ENCODE peak calls at places on chromosomes 6 and 20, in nine cellular contexts. O, W, E, P, J, K, A, B and R are unnamed samples.

GRCh38 chr6:32968770-32969684 is 633 bp downstream of the BRD2 start:
- DNase-seq in O (no peak), W (peak; percentile 80), E (peak; percentile 87), P (peak; percentile 84), J (peak; percentile 91), K (peak; percentile 95), A (peak; percentile 36), B (peak; percentile 96), R (no peak)

GRCh38 chr20:39019805-39020325 is 57.7 kb downstream of the DHX35 start:
- DNase-seq in O (no peak), W (no peak), E (no peak), P (no peak), J (no peak), K (no peak), A (no peak), B (no peak), R (no peak)

GRCh38 chr20:35618372-35619131 is 2.9 kb downstream of the SPAG4 start:
- DNase-seq in O (no peak), W (no peak), E (no peak), P (no peak), J (peak; percentile 60), K (peak; percentile 64), A (no peak), B (peak; percentile 52), R (no peak)

GRCh38 chr6:11806561-11807317 is 28.1 kb upstream of the ADTRP start:
- DNase-seq in O (no peak), W (no peak), E (no peak), P (no peak), J (no peak), K (no peak), A (no peak), B (no peak), R (no peak)

GRCh38 chr20:19047951-19048296 is 164.5 kb upstream of the SLC24A3 start:
- DNase-seq in O (no peak), W (no peak), E (no peak), P (no peak), J (no peak), K (no peak), A (no peak), B (no peak), R (no peak)

GRCh38 chr20:46065006-46065405 is 24.8 kb downstream of the NCOA5 start:
- DNase-seq in O (no peak), W (no peak), E (no peak), P (no peak), J (no peak), K (no peak), A (no peak), B (no peak), R (no peak)

GRCh38 chr20:62513991-62514390 is 38.2 kb upstream of the GATA5 start:
- DNase-seq in O (no peak), W (no peak), E (no peak), P (no peak), J (no peak), K (no peak), A (no peak), B (no peak), R (no peak)

GRCh38 chr20:38173237-38174156 is 8.4 kb upstream of the TGM2 start:
- DNase-seq in O (no peak), W (peak; percentile 46), E (peak; percentile 88), P (no peak), J (peak; percentile 98), K (peak; percentile 98), A (no peak), B (no peak), R (no peak)

GRCh38 chr20:60899320-60899719 is 352.7 kb upstream of the CDH4 start:
- DNase-seq in O (no peak), W (no peak), E (no peak), P (no peak), J (no peak), K (no peak), A (no peak), B (no peak), R (no peak)

GRCh38 chr6:106226676-106227075 is 98.9 kb downstream of the ATG5 start:
- DNase-seq in O (no peak), W (no peak), E (no peak), P (no peak), J (no peak), K (no peak), A (no peak), B (no peak), R (no peak)

GRCh38 chr6:23499549-23499948 is 626.5 kb upstream of the NRSN1 start:
- DNase-seq in O (no peak), W (no peak), E (no peak), P (no peak), J (no peak), K (no peak), A (no peak), B (peak; percentile 18), R (no peak)

GRCh38 chr20:64189530-64189966 is 25.3 kb downstream of the MYT1 start:
- DNase-seq in O (no peak), W (no peak), E (no peak), P (no peak), J (no peak), K (no peak), A (no peak), B (no peak), R (no peak)

GRCh38 chr20:36684747-36685146 is 38.8 kb upstream of the SLA2 start:
- DNase-seq in O (no peak), W (no peak), E (no peak), P (no peak), J (no peak), K (no peak), A (no peak), B (no peak), R (no peak)

GRCh38 chr6:79048611-79049010 is 29.4 kb downstream of the PHIP start:
- DNase-seq in O (no peak), W (no peak), E (peak; percentile 20), P (no peak), J (peak; percentile 8), K (peak; percentile 59), A (no peak), B (peak; percentile 2), R (no peak)

GRCh38 chr20:13302647-13303425 is 81.8 kb downstream of the ISM1 start:
- DNase-seq in O (no peak), W (no peak), E (peak; percentile 39), P (no peak), J (peak; percentile 45), K (peak; percentile 43), A (no peak), B (peak; percentile 75), R (peak; percentile 4)

GRCh38 chr20:32675223-32675975 is 1.7 kb upstream of the C20orf203 start:
- DNase-seq in O (no peak), W (no peak), E (no peak), P (no peak), J (no peak), K (no peak), A (no peak), B (peak; percentile 69), R (no peak)

GRCh38 chr6:119326291-119327005 is 23.1 kb downstream of the MAN1A1 start:
- DNase-seq in O (no peak), W (no peak), E (no peak), P (no peak), J (no peak), K (no peak), A (no peak), B (no peak), R (no peak)

GRCh38 chr6:169212897-169213813 is 40.5 kb downstream of the THBS2 start:
- DNase-seq in O (peak; percentile 47), W (peak; percentile 93), E (peak; percentile 97), P (peak; percentile 90), J (peak; percentile 93), K (peak; percentile 92), A (peak; percentile 91), B (peak; percentile 57), R (peak; percentile 86)

GRCh38 chr6:32432050-32432450 is 7.6 kb upstream of the HLA-DRA start:
- DNase-seq in O (no peak), W (no peak), E (no peak), P (no peak), J (peak; percentile 30), K (peak; percentile 55), A (peak; percentile 49), B (peak; percentile 13), R (no peak)

GRCh38 chr6:17098538-17098937 is 3.3 kb upstream of the STMND1 start:
- DNase-seq in O (no peak), W (no peak), E (no peak), P (no peak), J (peak; percentile 30), K (peak; percentile 57), A (no peak), B (no peak), R (no peak)

GRCh38 chr6:83160167-83160566 is 32.9 kb downstream of the PGM3 start:
- DNase-seq in O (no peak), W (no peak), E (no peak), P (no peak), J (no peak), K (no peak), A (no peak), B (no peak), R (no peak)

GRCh38 chr20:18719426-18719825 is 94.2 kb upstream of the SCP2D1 start:
- DNase-seq in O (no peak), W (no peak), E (peak; percentile 29), P (no peak), J (no peak), K (peak; percentile 49), A (no peak), B (no peak), R (no peak)

GRCh38 chr20:13325033-13325432 is 104.0 kb downstream of the ISM1 start:
- DNase-seq in O (no peak), W (no peak), E (peak; percentile 33), P (no peak), J (no peak), K (peak; percentile 53), A (no peak), B (peak; percentile 21), R (no peak)

GRCh38 chr6:165245287-165245686 is 64.1 kb downstream of the C6orf118 start:
- DNase-seq in O (no peak), W (no peak), E (no peak), P (no peak), J (peak; percentile 23), K (no peak), A (no peak), B (peak; percentile 38), R (no peak)